ENCODE peak calls at places on chromosomes 4 and X, in six cellular contexts. O, Z, T, I, M and K are unnamed samples.

GRCh38 chr4:113288691-113289090 is 239.2 kb downstream of the ANK2 start:
- DNase-seq in I (no peak), Z (no peak), M (no peak), O (no peak), T (no peak), K (no peak)

GRCh38 chrX:14865201-14865600 is 7.7 kb downstream of the FANCB start:
- DNase-seq in I (no peak), T (no peak), M (no peak), Z (no peak), O (no peak), K (no peak)

GRCh38 chr4:121662225-121662624 is 34.6 kb downstream of the ANXA5 start:
- DNase-seq in I (no peak), O (no peak), Z (no peak), M (no peak), T (no peak), K (no peak)

GRCh38 chr4:60463846-60464502 is 736.2 kb upstream of the ADGRL3 start:
- DNase-seq in O (no peak), Z (no peak), M (peak), T (no peak), I (no peak), K (no peak)

GRCh38 chrX:9647475-9647874 is 118.2 kb downstream of the GPR143 start:
- DNase-seq in T (no peak), O (no peak), I (peak), M (no peak), Z (no peak), K (no peak)

GRCh38 chr4:87911252-87911774 is 64.2 kb upstream of the SPP1 start:
- DNase-seq in T (no peak), O (no peak), Z (no peak), I (no peak), M (no peak), K (no peak)

GRCh38 chr4:41006141-41006540 is 208.2 kb downstream of the APBB2 start:
- DNase-seq in Z (no peak), I (no peak), O (no peak), T (no peak), M (no peak), K (no peak)

GRCh38 chr4:87317527-87317926 is 5.2 kb downstream of the HSD17B13 start:
- DNase-seq in T (no peak), I (no peak), M (no peak), O (no peak), Z (no peak), K (no peak)

GRCh38 chrX:130091976-130092522 is 18.2 kb downstream of the ELF4 start:
- DNase-seq in M (no peak), O (peak), T (no peak), Z (peak), I (no peak), K (no peak)

GRCh38 chr4:173040200-173040599 is 128.4 kb upstream of the GALNT7 start:
- DNase-seq in T (no peak), I (peak), Z (no peak), O (no peak), M (peak), K (no peak)

GRCh38 chrX:110418220-110418856 is 59.7 kb downstream of the RTL9 start:
- DNase-seq in M (peak), Z (no peak), I (peak), T (no peak), O (peak), K (no peak)

GRCh38 chr4:26023191-26023972 is 109.4 kb downstream of the SMIM20 start:
- DNase-seq in O (no peak), M (no peak), Z (no peak), T (no peak), I (no peak), K (no peak)

GRCh38 chr4:77921701-77922100 is 59.1 kb downstream of the MRPL1 start:
- DNase-seq in O (no peak), M (no peak), I (no peak), T (no peak), Z (no peak), K (no peak)

GRCh38 chr4:21749936-21750335 is 198.6 kb downstream of the KCNIP4 start:
- DNase-seq in I (peak), O (no peak), M (no peak), Z (no peak), T (no peak), K (no peak)

GRCh38 chrX:68677998-68678397 is 30.5 kb downstream of the STARD8 start:
- DNase-seq in I (no peak), O (no peak), T (no peak), Z (no peak), M (no peak), K (no peak)

GRCh38 chr4:77852892-77853495 is 9.6 kb upstream of the MRPL1 start:
- DNase-seq in T (no peak), Z (no peak), O (no peak), M (no peak), I (no peak), K (no peak)

GRCh38 chr4:147360301-147360700 is 120.6 kb upstream of the EDNRA start:
- DNase-seq in I (no peak), Z (no peak), T (no peak), M (no peak), O (no peak), K (no peak)

GRCh38 chr4:177484613-177485021 is 42.4 kb upstream of the AGA start:
- DNase-seq in T (no peak), I (no peak), M (no peak), Z (no peak), O (no peak), K (no peak)

GRCh38 chrX:152020895-152021294 is 46.4 kb upstream of the GABRE start:
- DNase-seq in M (no peak), T (no peak), O (no peak), Z (no peak), I (no peak), K (no peak)

GRCh38 chr4:94588900-94589693 is 137.4 kb downstream of the PDLIM5 start:
- DNase-seq in Z (no peak), M (no peak), O (no peak), I (no peak), T (no peak), K (no peak)

GRCh38 chr4:76589872-76590846 is 155.1 kb downstream of the SHROOM3 start:
- DNase-seq in M (peak), T (no peak), Z (peak), O (no peak), I (peak), K (no peak)

GRCh38 chr4:26741491-26741871 is 119.2 kb upstream of the STIM2 start:
- DNase-seq in I (no peak), M (peak), T (no peak), O (no peak), Z (no peak), K (no peak)

GRCh38 chr4:159010563-159011260 is 92.2 kb upstream of the RAPGEF2 start:
- DNase-seq in I (no peak), T (no peak), M (no peak), O (no peak), Z (no peak), K (no peak)

GRCh38 chr4:182246401-182247205 is 3.4 kb downstream of the TENM3 start:
- DNase-seq in M (no peak), T (no peak), O (no peak), Z (no peak), I (no peak), K (peak)

GRCh38 chr4:532588-533317 is 33.7 kb downstream of the PIGG start:
- DNase-seq in Z (peak), M (no peak), T (no peak), I (no peak), O (peak), K (no peak)

GRCh38 chrX:97605271-97605670 is 721.6 kb downstream of the RPA4 start:
- DNase-seq in I (no peak), Z (no peak), O (no peak), M (no peak), T (no peak), K (no peak)

GRCh38 chrX:19566359-19567141 is 51.2 kb upstream of the MAP3K15 start:
- DNase-seq in I (no peak), O (no peak), T (no peak), M (no peak), Z (no peak), K (no peak)

GRCh38 chrX:2145672-2146412 is 354.9 kb downstream of the DHRSX start:
- DNase-seq in I (no peak), M (no peak), O (no peak), T (no peak), Z (no peak), K (no peak)

GRCh38 chrX:72002886-72003285 is 92.2 kb downstream of the NHSL2 start:
- DNase-seq in M (no peak), I (no peak), T (no peak), O (no peak), Z (no peak), K (no peak)

GRCh38 chr4:108624263-108625056 is 4.1 kb downstream of the RPL34 start:
- DNase-seq in Z (no peak), M (no peak), O (no peak), T (no peak), I (no peak), K (no peak)
- H3K4me3 ChIP-seq in Z (no peak), M (peak), O (peak), T (no peak), I (no peak), K (no peak)

GRCh38 chr4:169210516-169211108 is 60.1 kb downstream of the SH3RF1 start:
- DNase-seq in O (no peak), I (no peak), T (no peak), Z (no peak), M (no peak), K (no peak)

GRCh38 chr4:169208516-169208915 is 62.2 kb downstream of the SH3RF1 start:
- DNase-seq in T (no peak), M (peak), O (no peak), I (no peak), Z (no peak), K (no peak)

GRCh38 chr4:169215656-169216055 is 55.1 kb downstream of the SH3RF1 start:
- DNase-seq in T (no peak), Z (no peak), O (no peak), I (no peak), M (no peak), K (no peak)

GRCh38 chr4:169209388-169209883 is 61.3 kb downstream of the SH3RF1 start:
- DNase-seq in I (no peak), O (no peak), M (no peak), Z (no peak), T (no peak), K (no peak)

GRCh38 chr4:169212981-169213380 is 57.8 kb downstream of the SH3RF1 start:
- DNase-seq in M (no peak), T (no peak), Z (no peak), O (no peak), I (no peak), K (no peak)
- TF ChIP-seq CTCF in M (no peak), T (no peak), Z (no peak), O (no peak), I (no peak), K (no peak)

GRCh38 chrX:150063138-150063518 is 124.8 kb upstream of the EOLA2 start:
- DNase-seq in T (no peak), Z (no peak), I (no peak), M (no peak), O (no peak), K (no peak)
- H3K27ac ChIP-seq in T (no peak), Z (no peak), I (no peak), M (no peak), O (no peak), K (peak)

GRCh38 chr4:146099585-146099984 is 75.9 kb upstream of the LSM6 start:
- DNase-seq in M (no peak), T (no peak), I (no peak), O (no peak), Z (no peak), K (no peak)

GRCh38 chr4:146098978-146099377 is 76.5 kb upstream of the LSM6 start:
- DNase-seq in M (no peak), Z (no peak), I (no peak), T (no peak), O (no peak), K (no peak)

GRCh38 chr4:146096374-146096773 is 79.1 kb upstream of the LSM6 start:
- DNase-seq in M (no peak), Z (no peak), T (no peak), I (no peak), O (no peak), K (no peak)

GRCh38 chr4:146095867-146096266 is 79.7 kb upstream of the LSM6 start:
- DNase-seq in O (no peak), Z (no peak), T (no peak), I (no peak), M (no peak), K (no peak)

GRCh38 chr4:146098397-146098796 is 77.1 kb upstream of the LSM6 start:
- DNase-seq in Z (no peak), I (no peak), O (no peak), M (no peak), T (no peak), K (no peak)
- H3K4me3 ChIP-seq in Z (no peak), I (no peak), O (no peak), M (no peak), T (no peak), K (no peak)

DNA sequence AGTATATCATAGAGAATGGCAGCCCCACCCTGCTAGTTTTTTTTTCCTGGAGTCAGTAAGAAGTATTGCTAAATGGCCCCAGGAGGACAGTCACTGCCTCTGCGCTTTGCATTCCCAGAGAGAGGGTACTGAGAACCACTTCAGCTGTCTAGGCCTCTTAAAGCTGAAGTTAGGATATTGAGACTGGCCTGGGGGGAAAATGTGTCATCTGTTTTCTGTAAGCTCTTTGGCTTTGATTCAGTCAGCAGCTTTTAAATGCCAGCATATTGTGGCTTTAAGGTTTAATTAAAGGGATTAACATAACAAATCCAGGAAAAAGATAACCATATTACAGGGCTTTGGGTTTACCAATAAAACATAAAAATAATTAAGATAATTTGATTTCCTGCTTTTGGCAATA is 852.0 kb downstream of the PCDH18 start:
- DNase-seq in O (no peak), T (no peak), M (peak), Z (no peak), I (no peak), K (no peak)
- TF ChIP-seq CTCF in O (no peak), T (no peak), M (no peak), Z (no peak), I (no peak), K (no peak)